ENCODE peak calls at places on chromosomes 4 and X, in five cellular contexts. H is right lobe of liver; S is activated effector memory CD4-positive, alpha-beta T cell treated with Interleukin-2 at 50 U/mL for 16 hours; F is mucosa of descending colon; R is NCI-H1436. L is an unnamed sample.

GRCh38 chr4:150371869-150372268 is 210.1 kb upstream of the MAB21L2 start:
- DNase-seq in H (no peak), S (no peak), F (no peak), R (no peak), L (no peak)

GRCh38 chrX:105876658-105877057 is 54.3 kb downstream of the NRK start:
- DNase-seq in H (no peak), S (no peak), F (no peak), R (peak), L (no peak)

GRCh38 chrX:102966701-102967100 is 29.6 kb downstream of the RAB40AL start:
- DNase-seq in H (no peak), S (no peak), F (no peak), R (no peak), L (no peak)

GRCh38 chr4:15336410-15337184 is 91.2 kb upstream of the C1QTNF7 start:
- DNase-seq in H (no peak), S (no peak), F (peak), R (no peak), L (no peak)

GRCh38 chr4:56048621-56049427 is 100.1 kb downstream of the CEP135 start:
- DNase-seq in H (peak), S (no peak), F (peak), R (peak), L (peak)

GRCh38 chr4:153649572-153649991 is 34.5 kb upstream of the TLR2 start:
- DNase-seq in H (no peak), S (no peak), F (peak), R (peak), L (no peak)

GRCh38 chrX:150768132-150768485 is 74.9 kb downstream of the MTMR1 start:
- DNase-seq in H (no peak), S (no peak), F (no peak), R (no peak), L (no peak)

GRCh38 chr4:108738307-108738706 is 24.5 kb downstream of the ETNPPL start:
- DNase-seq in H (no peak), S (no peak), F (no peak), R (no peak), L (no peak)

GRCh38 chr4:139665690-139666529 is at the start of gene MGST2:
- DNase-seq in H (peak), S (peak), F (peak), R (peak), L (peak)

GRCh38 chr4:124019749-124020549 is 623.4 kb downstream of the SPRY1 start:
- DNase-seq in H (no peak), S (no peak), F (no peak), R (no peak), L (no peak)

GRCh38 chr4:110046588-110047049 is 133.9 kb downstream of the EGF start:
- DNase-seq in H (no peak), S (no peak), F (no peak), R (no peak), L (no peak)

GRCh38 chrX:109537324-109537665 is 651 bp downstream of the NXT2 start:
- DNase-seq in H (peak), S (no peak), F (peak), R (no peak), L (no peak)

GRCh38 chr4:7885216-7886134 is 54.2 kb downstream of the AFAP1 start:
- DNase-seq in H (no peak), S (no peak), F (no peak), R (no peak), L (no peak)

GRCh38 chrX:15745179-15745578 is 7.1 kb downstream of the CA5B start:
- DNase-seq in H (no peak), S (no peak), F (no peak), R (no peak), L (no peak)

GRCh38 chr4:186587416-186588018 is 32.1 kb upstream of the MTNR1A start:
- DNase-seq in H (peak), S (peak), F (peak), R (peak), L (peak)

GRCh38 chrX:102745513-102746133 is 25.1 kb downstream of the GPRASP3 start:
- DNase-seq in H (no peak), S (no peak), F (no peak), R (no peak), L (no peak)

GRCh38 chrX:47452112-47452511 is 30.9 kb downstream of the ZNF41 start:
- DNase-seq in H (no peak), S (no peak), F (no peak), R (no peak), L (no peak)

GRCh38 chr4:184895012-184895795 is 69.4 kb upstream of the ACSL1 start:
- DNase-seq in H (peak), S (no peak), F (no peak), R (no peak), L (no peak)

GRCh38 chrX:1679238-1679637 is 64.4 kb downstream of the ASMT start:
- DNase-seq in H (no peak), S (no peak), F (no peak), R (no peak), L (no peak)

GRCh38 chr4:34676390-34676789 is 1567.9 kb downstream of the ARAP2 start:
- DNase-seq in H (no peak), S (no peak), F (no peak), R (no peak), L (no peak)

GRCh38 chr4:169823685-169824084 is 65.9 kb upstream of the HPF1 start:
- DNase-seq in H (peak), S (no peak), F (peak), R (no peak), L (peak)

GRCh38 chr4:6746721-6747689 is 31.0 kb downstream of the BLOC1S4 start:
- DNase-seq in H (peak), S (no peak), F (peak), R (no peak), L (no peak)

GRCh38 chr4:2264481-2265041 is 2.7 kb upstream of the MXD4 start:
- DNase-seq in H (no peak), S (no peak), F (no peak), R (no peak), L (no peak)

GRCh38 chr4:124640037-124640730 is 72.3 kb downstream of the ANKRD50 start:
- DNase-seq in H (no peak), S (no peak), F (no peak), R (no peak), L (no peak)

GRCh38 chr4:26377352-26378311 is 56.8 kb downstream of the RBPJ start:
- DNase-seq in H (no peak), S (no peak), F (no peak), R (no peak), L (no peak)

GRCh38 chrX:54427837-54428424 is 12.3 kb upstream of the TSR2 start:
- DNase-seq in H (no peak), S (no peak), F (no peak), R (no peak), L (no peak)

GRCh38 chr4:4575284-4576211 is 33.7 kb upstream of the STX18 start:
- DNase-seq in H (peak), S (peak), F (peak), R (no peak), L (peak)

GRCh38 chrX:46582964-46583363 is 9.4 kb downstream of the CHST7 start:
- DNase-seq in H (no peak), S (no peak), F (no peak), R (no peak), L (no peak)